ENCODE peak calls at places on chromosome X, in five cellular contexts. U is RPMI7951, T is T-helper 2 cell, A is T-helper 1 cell, H is kidney tubule cell. N is an unnamed sample.

GRCh38 chrX:118220509-118220908 is 103.9 kb upstream of the KLHL13 start:
- DNase-seq in U (no peak), T (no peak), A (no peak), H (no peak), N (no peak)

GRCh38 chrX:130578906-130579305 is 177.1 kb downstream of the RBMX2 start:
- DNase-seq in U (no peak), T (no peak), A (no peak), H (no peak), N (no peak)

GRCh38 chrX:44017726-44018125 is 44.5 kb upstream of the NDP start:
- DNase-seq in U (peak; percentile 32), T (no peak), A (no peak), H (no peak), N (peak; percentile 45)

GRCh38 chrX:53481816-53482485 is 47.8 kb upstream of the HSD17B10 start:
- DNase-seq in U (peak; percentile 69), T (peak; percentile 49), A (peak; percentile 38), H (peak; percentile 67), N (peak; percentile 69)

GRCh38 chrX:13029341-13029740 is 15.1 kb downstream of the FAM9C start:
- DNase-seq in U (peak; percentile 66), T (no peak), A (no peak), H (peak; percentile 51), N (peak; percentile 35)

GRCh38 chrX:55167124-55167523 is 53.0 kb upstream of the PAGE5 start:
- DNase-seq in U (peak; percentile 14), T (no peak), A (no peak), H (peak; percentile 46), N (peak; percentile 9)

GRCh38 chrX:9765737-9766098 is at the start of gene GPR143:
- DNase-seq in U (no peak), T (no peak), A (no peak), H (peak; percentile 43), N (no peak)

GRCh38 chrX:134546187-134546586 is 86.2 kb downstream of the HPRT1 start:
- DNase-seq in U (no peak), T (no peak), A (no peak), H (no peak), N (no peak)